ENCODE peak calls at places on chromosomes 4 and X, in four cellular contexts. X is nephron progenitor cell, V is upper lobe of right lung, S is IMR-90. N is an unnamed sample.

GRCh38 chr4:7392438-7393374 is 42.0 kb downstream of the PSAPL1 start:
- DNase-seq in S (peak), X (peak), V (no peak), N (no peak)

GRCh38 chr4:116016201-116016600 is 902.8 kb upstream of the NDST4 start:
- DNase-seq in V (no peak), S (peak), X (no peak), N (no peak)

GRCh38 chr4:1763070-1763549 is 30.0 kb upstream of the FGFR3 start:
- DNase-seq in V (no peak), S (no peak), X (no peak), N (no peak)

GRCh38 chr4:37966044-37966443 is 5.8 kb downstream of the PTTG2 start:
- DNase-seq in S (no peak), X (no peak), V (no peak), N (no peak)

GRCh38 chrX:14398725-14399124 is 130.6 kb upstream of the GLRA2 start:
- DNase-seq in V (no peak), S (no peak), X (no peak), N (no peak)

GRCh38 chrX:28988246-28988645 is 401.0 kb downstream of the IL1RAPL1 start:
- DNase-seq in X (no peak), V (no peak), S (no peak), N (no peak)

GRCh38 chr4:156771171-156771837 is 200.3 kb downstream of the PDGFC start:
- DNase-seq in X (peak), V (no peak), S (peak), N (no peak)

GRCh38 chr4:94126669-94127068 is 81.0 kb upstream of the SMARCAD1 start:
- DNase-seq in X (no peak), V (no peak), S (no peak), N (no peak)

GRCh38 chrX:109403927-109404326 is 78.0 kb downstream of the GUCY2F start:
- DNase-seq in S (no peak), X (no peak), V (no peak), N (no peak)

GRCh38 chr4:110508827-110509446 is 33.0 kb downstream of the ENPEP start:
- DNase-seq in V (no peak), X (no peak), S (peak), N (no peak)
- TF ChIP-seq CTCF in V (peak), X (peak), S (peak), N (peak)

GRCh38 chrX:18353931-18354368 is 538 bp downstream of the SCML2 start:
- DNase-seq in X (peak), V (no peak), S (no peak), N (peak)
- TF ChIP-seq CTCF in X (no peak), V (no peak), S (no peak), N (peak)

GRCh38 chrX:5236096-5236495 is 992.6 kb downstream of the NLGN4X start:
- DNase-seq in V (no peak), X (no peak), S (no peak), N (peak)
- TF ChIP-seq CTCF in V (peak), X (peak), S (no peak), N (peak)

GRCh38 chrX:9866633-9867032 is 80.4 kb downstream of the SHROOM2 start:
- DNase-seq in X (no peak), S (no peak), V (no peak), N (no peak)
- TF ChIP-seq CTCF in X (no peak), S (no peak), V (no peak), N (no peak)

DNA sequence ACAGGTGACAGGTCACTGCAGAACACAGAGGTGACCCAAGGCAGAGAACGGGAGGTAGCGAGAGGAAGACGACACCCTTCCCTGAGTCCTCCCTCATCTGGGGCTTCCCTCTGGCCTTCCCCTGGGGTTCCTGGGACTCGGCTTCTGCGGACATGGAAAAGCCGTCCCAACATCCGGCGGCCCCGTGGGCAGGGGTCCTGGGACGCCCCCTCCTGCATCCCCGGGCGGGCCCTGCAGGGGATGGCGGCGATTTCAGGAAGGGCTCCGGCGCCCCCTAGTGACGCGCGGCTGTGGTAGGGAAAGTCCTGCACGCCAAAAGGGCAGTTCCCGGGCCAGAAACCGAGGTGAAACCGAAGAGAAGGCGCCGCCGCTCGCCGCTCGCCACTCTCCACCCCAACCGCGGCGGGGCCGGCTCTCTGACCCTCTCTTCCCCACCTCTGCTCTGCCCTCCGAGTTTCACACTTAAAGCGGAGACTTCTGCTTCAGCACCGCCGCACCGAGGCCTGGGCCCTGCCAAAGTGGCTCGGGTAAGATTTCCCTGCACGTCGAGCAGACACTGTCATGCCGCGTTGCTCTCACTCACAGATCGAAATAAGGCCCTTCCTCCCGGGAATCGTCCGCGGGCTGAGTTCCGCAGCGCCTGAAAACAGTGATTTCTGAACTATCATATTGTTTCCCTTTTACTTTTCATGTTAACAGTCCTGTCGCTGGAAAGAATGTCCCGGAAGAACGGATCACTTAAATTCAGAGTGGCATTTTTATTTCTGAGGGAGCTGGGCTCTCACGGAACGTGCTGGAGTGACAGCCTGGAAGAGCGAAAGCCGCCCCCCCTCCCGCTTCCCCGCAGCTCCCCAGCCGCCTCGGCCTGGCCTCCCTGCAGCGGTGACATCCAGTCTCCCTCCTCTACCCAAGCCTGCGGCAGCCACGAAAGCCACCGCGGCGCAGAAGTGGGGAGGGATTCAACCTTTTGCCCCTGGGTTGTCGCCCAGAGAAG is 110.6 kb downstream of the DCTD start:
- DNase-seq in X (peak), S (peak), V (peak), N (peak)
- TF ChIP-seq CTCF in X (peak), S (peak), V (peak), N (peak)

GRCh38 chr4:26320453-26321325 is at the start of gene RBPJ:
- DNase-seq in X (peak), S (peak), V (peak), N (peak)

GRCh38 chr4:26320159-26320452 is 708 bp upstream of the RBPJ start:
- DNase-seq in V (no peak), S (peak), X (no peak), N (no peak)

GRCh38 chr4:26321326-26322276 is 787 bp downstream of the RBPJ start:
- DNase-seq in V (peak), X (peak), S (peak), N (peak)

GRCh38 chr4:26317766-26318165 is 3.0 kb upstream of the RBPJ start:
- DNase-seq in V (no peak), S (no peak), X (no peak), N (no peak)

DNA sequence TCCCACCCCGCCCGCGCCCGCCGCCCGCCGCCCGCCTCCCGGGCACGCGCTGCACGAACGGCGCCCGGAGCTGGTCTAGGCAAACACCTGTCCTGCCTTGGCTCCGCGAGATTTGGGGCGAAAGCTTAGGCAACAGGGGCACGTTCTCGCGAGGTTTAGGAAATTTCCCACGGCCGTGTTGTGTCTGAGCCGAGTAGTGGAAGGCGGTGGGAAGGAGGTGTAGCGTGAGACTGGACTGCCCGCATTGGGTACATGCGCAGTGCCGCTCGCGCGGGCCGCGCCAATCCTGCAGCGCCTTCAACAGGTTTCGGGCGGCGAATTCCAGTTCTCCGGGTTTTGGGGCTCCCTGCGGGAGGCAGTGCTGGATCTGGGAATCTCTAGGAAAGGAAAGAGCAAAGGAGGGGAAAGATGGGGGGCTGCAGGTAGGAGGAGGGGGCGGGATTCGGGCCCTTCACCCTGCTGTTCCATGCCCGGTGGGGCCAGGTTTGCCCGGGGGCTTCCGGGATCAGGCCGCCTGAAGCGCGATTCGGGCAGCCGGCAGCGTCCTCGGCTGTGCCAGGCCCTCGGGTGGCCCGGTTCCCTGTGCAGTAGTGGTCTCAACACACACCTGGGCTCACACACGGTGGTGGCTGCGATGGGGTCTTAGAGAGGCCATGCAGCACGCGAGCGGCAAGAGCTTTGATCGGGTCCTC is 1.2 kb upstream of the RBPJ start:
- DNase-seq in V (peak), S (peak), X (peak), N (peak)
- TF ChIP-seq CTCF in V (no peak), S (peak), X (no peak), N (no peak)

DNA sequence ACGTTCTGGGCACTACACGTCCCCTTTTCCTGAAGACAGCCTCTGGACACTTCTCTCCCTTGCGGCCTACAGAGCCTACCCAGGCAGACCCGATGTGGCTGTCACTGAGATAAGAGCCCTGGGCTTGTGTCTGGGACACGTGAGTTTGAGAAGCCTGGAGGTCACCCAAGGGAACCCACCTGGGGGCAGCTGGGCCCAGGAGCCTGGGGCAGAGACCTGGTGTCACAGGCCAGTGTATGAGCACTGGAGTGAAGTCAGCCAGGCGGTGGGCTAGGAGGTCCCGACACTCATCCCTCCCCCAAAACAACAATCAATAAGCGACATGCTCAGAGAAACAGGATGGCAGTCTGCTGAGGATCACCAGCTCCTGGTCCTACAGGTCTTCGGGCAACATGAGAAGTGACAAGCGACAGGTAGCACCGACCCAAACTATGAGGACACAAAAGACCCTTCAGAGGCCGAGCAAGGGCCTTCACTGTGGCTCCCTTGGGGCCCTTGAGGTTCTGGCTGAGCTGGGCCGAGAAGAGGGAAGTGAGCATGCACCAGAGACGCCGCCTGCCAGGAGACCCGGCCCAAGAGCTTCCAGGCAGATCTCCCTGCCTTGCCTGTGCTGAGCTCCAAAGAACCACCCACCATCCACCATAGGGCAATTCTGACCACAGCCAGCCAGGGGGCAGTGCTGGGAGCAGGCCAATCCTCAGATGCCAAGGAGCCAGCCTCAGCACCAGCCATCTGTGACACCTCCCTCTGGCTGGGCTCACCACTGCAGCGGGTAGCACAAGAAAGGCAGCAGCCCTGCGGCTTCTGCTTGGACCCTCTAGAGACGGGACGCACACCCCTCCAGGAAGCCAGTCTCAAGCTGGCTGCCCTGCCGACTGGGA is 11.0 kb upstream of the DUSP9 start:
- DNase-seq in X (no peak), S (no peak), V (peak), N (no peak)
- TF ChIP-seq CTCF in X (no peak), S (peak), V (peak), N (peak)

GRCh38 chrX:119249836-119250340 is 13.8 kb downstream of the PGRMC1 start:
- DNase-seq in V (no peak), S (no peak), X (no peak), N (no peak)
- TF ChIP-seq CTCF in V (no peak), S (no peak), X (no peak), N (no peak)

GRCh38 chrX:2642791-2643190 is 48.3 kb upstream of the CD99 start:
- DNase-seq in S (no peak), X (no peak), V (no peak), N (no peak)
- TF ChIP-seq CTCF in S (no peak), X (no peak), V (no peak), N (no peak)

N was measured in neural crest cell.